ENCODE peak calls at places on chromosomes 6 and 20, in eight cellular contexts. Y is trophoblast cell; J is upper lobe of left lung; W is HCT116; H is mesenchymal stem cell; F is lung; A is CD4-positive, alpha-beta T cell; I is psoas muscle. U is an unnamed sample.

GRCh38 chr6:138523347-138524210 is 24.3 kb upstream of the NHSL1 start:
- DNase-seq in A (no peak), W (no peak), H (peak; percentile 28), I (no peak), Y (no peak), J (no peak), F (no peak), U (no peak)

GRCh38 chr6:46325561-46326525 is 155.1 kb upstream of the ENPP5 start:
- DNase-seq in A (no peak), F (no peak), I (peak; percentile 45), H (peak; percentile 70), Y (peak; percentile 28), W (no peak), J (no peak), U (no peak)

GRCh38 chr6:27867941-27868705 is 44.1 kb downstream of the OR2B2 start:
- DNase-seq in I (no peak), W (no peak), Y (no peak), H (peak; percentile 30), F (no peak), A (no peak), J (no peak), U (no peak)

GRCh38 chr6:134446228-134446848 is 128.4 kb upstream of the SGK1 start:
- DNase-seq in Y (no peak), H (no peak), I (no peak), F (no peak), W (no peak), J (no peak), A (no peak), U (no peak)

GRCh38 chr20:57878803-57879424 is 169.1 kb upstream of the PMEPA1 start:
- DNase-seq in Y (no peak), A (no peak), I (no peak), F (no peak), W (no peak), H (no peak), J (peak; percentile 15), U (peak; percentile 33)

GRCh38 chr6:25746968-25747367 is 7.6 kb upstream of the SLC17A4 start:
- DNase-seq in Y (no peak), J (no peak), F (no peak), H (no peak), A (no peak), I (no peak), W (no peak), U (no peak)

GRCh38 chr20:44021186-44021585 is 106.5 kb downstream of the TOX2 start:
- DNase-seq in Y (no peak), H (no peak), J (no peak), A (no peak), F (no peak), W (no peak), I (no peak), U (no peak)

GRCh38 chr6:47303383-47303782 is 6.3 kb downstream of the TNFRSF21 start:
- DNase-seq in A (no peak), I (no peak), J (no peak), Y (no peak), W (no peak), F (no peak), H (no peak), U (no peak)

GRCh38 chr6:158069800-158070195 is 88.1 kb downstream of the SYNJ2 start:
- DNase-seq in W (no peak), H (peak; percentile 37), A (no peak), Y (no peak), F (no peak), I (no peak), J (no peak), U (no peak)

DNA sequence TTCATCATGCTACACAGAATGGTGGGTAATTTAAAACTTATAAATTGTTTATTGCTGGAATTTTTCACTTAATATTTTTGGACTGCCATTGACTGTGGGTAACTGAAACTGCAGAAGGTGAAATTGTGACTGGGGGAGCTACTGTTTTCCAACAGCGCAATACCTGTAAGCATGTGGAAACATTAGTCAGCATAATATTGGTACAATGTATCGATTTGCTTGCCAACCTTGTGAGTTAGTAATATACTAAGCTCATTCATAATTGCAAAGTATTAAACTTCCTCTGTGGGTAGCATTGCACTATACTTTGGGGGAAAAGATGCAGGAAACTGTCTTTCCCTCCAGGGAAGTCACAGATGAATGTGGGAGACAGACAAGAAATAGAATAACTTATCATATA is 766.5 kb downstream of the HDGFL1 start:
- DNase-seq in Y (no peak), F (no peak), W (no peak), H (no peak), A (no peak), J (no peak), I (no peak), U (no peak)
- H3K9me3 ChIP-seq in Y (no peaks in the 10 kb centered on the region), F (peaks cover 3% of the 10 kb centered on the region), W (no peaks in the 10 kb centered on the region), H (no peaks in the 10 kb centered on the region), A (no peaks in the 10 kb centered on the region), J (no peaks in the 10 kb centered on the region), I (no peaks in the 10 kb centered on the region), U (no peaks in the 10 kb centered on the region)

GRCh38 chr6:106858653-106859092 is 115.9 kb downstream of the CD24 start:
- DNase-seq in H (peak; percentile 6), I (no peak), A (no peak), F (no peak), J (no peak), W (no peak), Y (peak; percentile 51), U (no peak)
- H3K9me3 ChIP-seq in H (peaks cover 6% of the 10 kb centered on the region), I (no peaks in the 10 kb centered on the region), A (no peaks in the 10 kb centered on the region), F (peaks cover 5% of the 10 kb centered on the region), J (peaks cover 5% of the 10 kb centered on the region), W (peaks cover 10% of the 10 kb centered on the region), Y (peaks cover 15% of the 10 kb centered on the region), U (no peaks in the 10 kb centered on the region)

GRCh38 chr20:60764771-60765170 is 487.3 kb upstream of the CDH4 start:
- DNase-seq in A (no peak), W (no peak), Y (no peak), F (no peak), I (no peak), J (no peak), H (no peak), U (no peak)

GRCh38 chr20:60765821-60766403 is 486.1 kb upstream of the CDH4 start:
- DNase-seq in F (no peak), H (no peak), I (no peak), J (no peak), Y (no peak), W (no peak), A (no peak), U (no peak)

GRCh38 chr20:60762386-60762785 is 489.7 kb upstream of the CDH4 start:
- DNase-seq in H (no peak), Y (no peak), W (no peak), A (no peak), I (no peak), F (no peak), J (no peak), U (no peak)

GRCh38 chr20:60764328-60764727 is 487.7 kb upstream of the CDH4 start:
- DNase-seq in I (no peak), H (no peak), Y (no peak), W (no peak), J (no peak), A (no peak), F (no peak), U (no peak)

GRCh38 chr20:60761056-60761455 is 491.0 kb upstream of the CDH4 start:
- DNase-seq in F (no peak), W (no peak), H (no peak), J (no peak), I (no peak), A (no peak), Y (no peak), U (no peak)
- H3K9me3 ChIP-seq in F (peaks cover 11% of the 10 kb centered on the region), W (peaks cover 6% of the 10 kb centered on the region), H (peaks cover 3% of the 10 kb centered on the region), J (no peaks in the 10 kb centered on the region), I (no peaks in the 10 kb centered on the region), A (no peaks in the 10 kb centered on the region), Y (peaks cover 2% of the 10 kb centered on the region), U (no peaks in the 10 kb centered on the region)

GRCh38 chr6:169381988-169382387 is 128.3 kb upstream of the THBS2 start:
- DNase-seq in A (no peak), I (no peak), F (no peak), J (no peak), H (no peak), W (no peak), Y (no peak), U (no peak)

GRCh38 chr6:169376458-169376857 is 122.8 kb upstream of the THBS2 start:
- DNase-seq in H (no peak), W (no peak), Y (no peak), I (no peak), J (no peak), A (no peak), F (no peak), U (no peak)

GRCh38 chr6:169380493-169380892 is 126.8 kb upstream of the THBS2 start:
- DNase-seq in I (no peak), A (no peak), W (no peak), F (no peak), J (no peak), H (no peak), Y (no peak), U (no peak)

GRCh38 chr6:169379495-169380070 is 125.9 kb upstream of the THBS2 start:
- DNase-seq in Y (no peak), I (no peak), J (no peak), A (no peak), W (no peak), F (no peak), H (no peak), U (no peak)

GRCh38 chr6:169378620-169379381 is 125.2 kb upstream of the THBS2 start:
- DNase-seq in A (no peak), I (no peak), J (no peak), Y (no peak), H (no peak), W (no peak), F (no peak), U (no peak)
- H3K9me3 ChIP-seq in A (peaks cover 4% of the 10 kb centered on the region), I (no peaks in the 10 kb centered on the region), J (no peaks in the 10 kb centered on the region), Y (peaks cover 17% of the 10 kb centered on the region), H (peaks cover 66% of the 10 kb centered on the region), W (no peaks in the 10 kb centered on the region), F (peaks cover 13% of the 10 kb centered on the region), U (no peaks in the 10 kb centered on the region)

GRCh38 chr6:121800047-121800446 is 364.6 kb downstream of the GJA1 start:
- DNase-seq in A (no peak), H (no peak), J (no peak), W (no peak), F (no peak), Y (no peak), I (no peak), U (no peak)
- H3K9me3 ChIP-seq in A (no peaks in the 10 kb centered on the region), H (peaks cover 25% of the 10 kb centered on the region), J (no peaks in the 10 kb centered on the region), W (no peaks in the 10 kb centered on the region), F (peaks cover 2% of the 10 kb centered on the region), Y (peaks cover 3% of the 10 kb centered on the region), I (no peaks in the 10 kb centered on the region), U (no peaks in the 10 kb centered on the region)

GRCh38 chr20:59823030-59823423 is 110.4 kb downstream of the SYCP2 start:
- DNase-seq in A (no peak), Y (no peak), H (no peak), J (no peak), W (no peak), F (no peak), I (no peak), U (no peak)
- H3K9me3 ChIP-seq in A (no peaks in the 10 kb centered on the region), Y (peaks cover 7% of the 10 kb centered on the region), H (no peaks in the 10 kb centered on the region), J (no peaks in the 10 kb centered on the region), W (no peaks in the 10 kb centered on the region), F (peaks cover 2% of the 10 kb centered on the region), I (no peaks in the 10 kb centered on the region), U (no peaks in the 10 kb centered on the region)

DNA sequence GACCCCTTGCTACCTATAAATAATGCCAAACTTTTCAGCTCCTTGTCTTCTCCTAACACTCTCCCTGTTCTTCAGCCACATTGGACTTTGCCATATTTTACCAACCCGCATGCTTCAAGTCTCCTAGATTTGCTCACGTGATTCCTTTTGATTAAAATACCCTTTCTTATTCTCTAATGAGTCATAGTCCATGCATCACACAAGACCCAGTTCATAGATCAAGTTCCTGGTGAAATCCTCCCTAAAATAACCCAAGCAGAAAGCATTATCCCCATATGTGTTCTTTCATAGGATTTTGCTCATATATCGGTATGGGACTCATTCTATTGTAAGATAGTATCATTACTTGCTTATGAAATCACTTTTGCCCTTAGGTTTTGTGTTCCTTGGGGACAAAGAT is 108.9 kb upstream of the STXBP5 start:
- DNase-seq in Y (peak; percentile 60), W (no peak), F (no peak), I (no peak), J (no peak), H (no peak), A (no peak), U (no peak)
- H3K9me3 ChIP-seq in Y (no peaks in the 10 kb centered on the region), W (no peaks in the 10 kb centered on the region), F (no peaks in the 10 kb centered on the region), I (no peaks in the 10 kb centered on the region), J (no peaks in the 10 kb centered on the region), H (peaks cover 4% of the 10 kb centered on the region), A (no peaks in the 10 kb centered on the region), U (no peaks in the 10 kb centered on the region)

U was measured in sigmoid colon.